ENCODE peak calls at places on chromosome 16, in nine cellular contexts. One of them, this sample, is unnamed.
A peak's percentile ranks its signal among the peaks of the same experiment; 100 is the strongest.

GRCh38 chr16:12150600-12150999 is 174.1 kb downstream of the SNX29 start:
- DNase-seq in kidney: no peak
- DNase-seq in heart left ventricle: no peak
- DNase-seq in lung: no peak
- DNase-seq in choroid plexus epithelial cell: no peak
- DNase-seq in progenitor cell of endocrine pancreas: no peak
- DNase-seq in mucosa of descending colon: no peak
- DNase-seq in omental fat pad: no peak
- DNase-seq in fibroblast of lung: no peak
- DNase-seq in this sample: no peak

GRCh38 chr16:11155284-11155806 is 100.7 kb downstream of the SOCS1 start:
- DNase-seq in kidney: no peak
- DNase-seq in heart left ventricle: no peak
- DNase-seq in lung: no peak
- DNase-seq in choroid plexus epithelial cell: peak; percentile 26
- DNase-seq in progenitor cell of endocrine pancreas: no peak
- DNase-seq in mucosa of descending colon: no peak
- DNase-seq in omental fat pad: no peak
- DNase-seq in fibroblast of lung: peak; percentile 93
- DNase-seq in this sample: no peak

GRCh38 chr16:80573700-80574120 is 32.9 kb downstream of the DYNLRB2 start:
- DNase-seq in kidney: no peak
- DNase-seq in heart left ventricle: no peak
- DNase-seq in lung: no peak
- DNase-seq in choroid plexus epithelial cell: no peak
- DNase-seq in progenitor cell of endocrine pancreas: no peak
- DNase-seq in mucosa of descending colon: no peak
- DNase-seq in omental fat pad: no peak
- DNase-seq in fibroblast of lung: no peak
- DNase-seq in this sample: no peak

GRCh38 chr16:11909653-11910551 is 5.9 kb downstream of the GSPT1 start:
- DNase-seq in kidney: no peak
- DNase-seq in heart left ventricle: no peak
- DNase-seq in lung: no peak
- DNase-seq in choroid plexus epithelial cell: peak; percentile 53
- DNase-seq in progenitor cell of endocrine pancreas: no peak
- DNase-seq in mucosa of descending colon: no peak
- DNase-seq in omental fat pad: no peak
- DNase-seq in fibroblast of lung: no peak
- DNase-seq in this sample: no peak

GRCh38 chr16:24721830-24722238 is 7.6 kb upstream of the TNRC6A start:
- DNase-seq in kidney: no peak
- DNase-seq in heart left ventricle: no peak
- DNase-seq in lung: no peak
- DNase-seq in choroid plexus epithelial cell: no peak
- DNase-seq in progenitor cell of endocrine pancreas: no peak
- DNase-seq in mucosa of descending colon: no peak
- DNase-seq in omental fat pad: no peak
- DNase-seq in fibroblast of lung: no peak
- DNase-seq in this sample: no peak

GRCh38 chr16:50696575-50697420 is 3.4 kb downstream of the NOD2 start:
- DNase-seq in kidney: peak; percentile 94
- DNase-seq in heart left ventricle: peak; percentile 81
- DNase-seq in lung: peak; percentile 80
- DNase-seq in choroid plexus epithelial cell: peak; percentile 82
- DNase-seq in progenitor cell of endocrine pancreas: no peak
- DNase-seq in mucosa of descending colon: peak; percentile 95
- DNase-seq in omental fat pad: peak; percentile 50
- DNase-seq in fibroblast of lung: peak; percentile 31
- DNase-seq in this sample: peak; percentile 84

GRCh38 chr16:69481901-69482341 is 57.5 kb downstream of the CYB5B start:
- DNase-seq in kidney: peak; percentile 95
- DNase-seq in heart left ventricle: peak; percentile 88
- DNase-seq in lung: peak; percentile 82
- DNase-seq in choroid plexus epithelial cell: peak; percentile 63
- DNase-seq in progenitor cell of endocrine pancreas: no peak
- DNase-seq in mucosa of descending colon: peak; percentile 72
- DNase-seq in omental fat pad: no peak
- DNase-seq in fibroblast of lung: peak; percentile 88
- DNase-seq in this sample: no peak

GRCh38 chr16:13953501-13953900 is 33.5 kb downstream of the ERCC4 start:
- DNase-seq in kidney: no peak
- DNase-seq in heart left ventricle: no peak
- DNase-seq in lung: no peak
- DNase-seq in choroid plexus epithelial cell: no peak
- DNase-seq in progenitor cell of endocrine pancreas: no peak
- DNase-seq in mucosa of descending colon: no peak
- DNase-seq in omental fat pad: no peak
- DNase-seq in fibroblast of lung: no peak
- DNase-seq in this sample: no peak

GRCh38 chr16:10664720-10665126 is 30.0 kb downstream of the TEKT5 start:
- DNase-seq in kidney: no peak
- DNase-seq in heart left ventricle: no peak
- DNase-seq in lung: no peak
- DNase-seq in choroid plexus epithelial cell: no peak
- DNase-seq in progenitor cell of endocrine pancreas: no peak
- DNase-seq in mucosa of descending colon: no peak
- DNase-seq in omental fat pad: no peak
- DNase-seq in fibroblast of lung: no peak
- DNase-seq in this sample: no peak

DNA sequence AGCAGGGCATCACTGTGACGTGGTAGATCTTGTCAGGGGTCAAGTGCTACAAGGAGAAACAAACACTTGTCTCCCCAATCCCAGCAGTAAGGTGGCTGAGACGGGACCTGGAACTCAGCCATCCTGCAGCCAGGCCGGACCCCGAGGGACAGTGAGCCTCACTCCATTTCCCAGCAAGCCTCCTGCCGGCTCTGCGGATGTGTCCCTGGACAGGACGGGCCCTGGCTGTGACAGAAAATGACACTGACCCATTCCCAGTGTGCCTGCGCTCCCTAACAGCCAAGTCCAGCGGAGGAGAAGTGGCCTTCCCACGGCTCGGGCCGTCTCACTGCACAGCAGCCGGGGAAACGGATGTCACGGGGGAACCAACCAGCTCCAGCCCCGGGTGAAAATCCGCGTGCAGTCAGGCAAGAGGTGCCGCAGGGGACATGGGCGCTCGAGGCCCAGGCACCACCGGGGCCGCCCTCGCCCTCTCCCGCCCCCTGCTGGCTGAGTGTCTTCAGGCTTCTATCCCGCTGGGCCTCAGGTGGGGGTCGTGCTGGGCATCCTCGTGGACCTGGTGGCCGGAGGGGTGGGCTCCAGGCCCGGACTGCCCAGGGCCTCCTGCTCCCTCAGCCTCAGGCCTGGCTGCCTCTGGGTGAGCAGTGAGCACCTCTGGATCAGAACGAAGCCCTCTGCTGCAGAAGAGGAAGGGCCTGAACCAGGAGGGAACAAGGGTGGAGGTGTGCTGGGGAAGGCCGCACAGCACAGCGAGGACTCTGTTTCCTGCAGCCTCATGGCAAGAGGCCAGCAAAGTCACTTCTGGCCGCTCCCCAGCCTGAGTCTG is 6.7 kb downstream of the HAGHL start:
- DNase-seq in kidney: peak; percentile 73
- DNase-seq in heart left ventricle: no peak
- DNase-seq in lung: no peak
- DNase-seq in choroid plexus epithelial cell: no peak
- DNase-seq in progenitor cell of endocrine pancreas: no peak
- DNase-seq in mucosa of descending colon: peak; percentile 54
- DNase-seq in omental fat pad: no peak
- DNase-seq in fibroblast of lung: no peak
- DNase-seq in this sample: no peak
- TF ChIP-seq CTCF in kidney: no peak
- TF ChIP-seq CTCF in heart left ventricle: peak; percentile 34
- TF ChIP-seq CTCF in lung: no peak
- TF ChIP-seq CTCF in choroid plexus epithelial cell: peak; percentile 45
- TF ChIP-seq CTCF in progenitor cell of endocrine pancreas: peak; percentile 33
- TF ChIP-seq CTCF in mucosa of descending colon: no peak
- TF ChIP-seq CTCF in omental fat pad: no peak
- TF ChIP-seq CTCF in fibroblast of lung: peak; percentile 21
- TF ChIP-seq CTCF in this sample: peak; percentile 39

GRCh38 chr16:86496929-86497381 is 13.4 kb upstream of the FOXF1 start:
- DNase-seq in kidney: no peak
- DNase-seq in heart left ventricle: no peak
- DNase-seq in lung: no peak
- DNase-seq in choroid plexus epithelial cell: no peak
- DNase-seq in progenitor cell of endocrine pancreas: no peak
- DNase-seq in mucosa of descending colon: no peak
- DNase-seq in omental fat pad: no peak
- DNase-seq in fibroblast of lung: no peak
- DNase-seq in this sample: peak; percentile 36

GRCh38 chr16:86498661-86499493 is 11.4 kb upstream of the FOXF1 start:
- DNase-seq in kidney: no peak
- DNase-seq in heart left ventricle: no peak
- DNase-seq in lung: no peak
- DNase-seq in choroid plexus epithelial cell: no peak
- DNase-seq in progenitor cell of endocrine pancreas: no peak
- DNase-seq in mucosa of descending colon: no peak
- DNase-seq in omental fat pad: no peak
- DNase-seq in fibroblast of lung: peak; percentile 63
- DNase-seq in this sample: peak; percentile 30

GRCh38 chr16:86497551-86498021 is 12.7 kb upstream of the FOXF1 start:
- DNase-seq in kidney: no peak
- DNase-seq in heart left ventricle: no peak
- DNase-seq in lung: no peak
- DNase-seq in choroid plexus epithelial cell: no peak
- DNase-seq in progenitor cell of endocrine pancreas: no peak
- DNase-seq in mucosa of descending colon: no peak
- DNase-seq in omental fat pad: no peak
- DNase-seq in fibroblast of lung: no peak
- DNase-seq in this sample: peak; percentile 30

GRCh38 chr16:86496262-86496928 is 13.9 kb upstream of the FOXF1 start:
- DNase-seq in kidney: peak; percentile 72
- DNase-seq in heart left ventricle: no peak
- DNase-seq in lung: no peak
- DNase-seq in choroid plexus epithelial cell: no peak
- DNase-seq in progenitor cell of endocrine pancreas: no peak
- DNase-seq in mucosa of descending colon: no peak
- DNase-seq in omental fat pad: no peak
- DNase-seq in fibroblast of lung: no peak
- DNase-seq in this sample: peak; percentile 40

DNA sequence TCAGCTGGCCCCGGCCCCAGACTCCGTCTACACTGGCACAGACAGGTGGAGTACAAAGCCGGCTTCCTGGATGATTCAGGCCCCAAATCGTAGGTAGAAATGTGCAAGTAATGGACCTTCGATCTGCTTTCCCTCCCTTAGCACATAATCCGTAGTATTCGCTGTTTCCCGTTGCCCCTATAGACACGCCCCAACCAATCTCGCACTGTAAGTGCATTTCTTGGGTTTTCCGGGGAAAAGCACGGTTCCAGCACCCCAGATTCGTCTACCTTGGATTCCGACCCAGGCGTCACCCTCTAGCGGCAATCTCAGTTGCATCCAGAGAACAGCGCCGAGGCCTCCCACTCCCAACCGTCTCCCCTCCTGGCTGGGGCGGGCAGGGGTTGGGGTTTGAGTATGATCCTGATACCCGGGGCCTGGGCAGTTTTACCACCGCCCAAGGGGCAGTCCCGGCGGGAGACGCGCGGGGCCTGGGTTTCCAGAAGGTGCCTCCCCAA is 12.1 kb upstream of the FOXF1 start:
- DNase-seq in kidney: no peak
- DNase-seq in heart left ventricle: no peak
- DNase-seq in lung: no peak
- DNase-seq in choroid plexus epithelial cell: no peak
- DNase-seq in progenitor cell of endocrine pancreas: no peak
- DNase-seq in mucosa of descending colon: no peak
- DNase-seq in omental fat pad: no peak
- DNase-seq in fibroblast of lung: peak; percentile 34
- DNase-seq in this sample: peak; percentile 53
- TF ChIP-seq CTCF in kidney: no peak
- TF ChIP-seq CTCF in heart left ventricle: no peak
- TF ChIP-seq CTCF in lung: no peak
- TF ChIP-seq CTCF in choroid plexus epithelial cell: peak; percentile 22
- TF ChIP-seq CTCF in progenitor cell of endocrine pancreas: peak; percentile 15
- TF ChIP-seq CTCF in mucosa of descending colon: no peak
- TF ChIP-seq CTCF in omental fat pad: no peak
- TF ChIP-seq CTCF in fibroblast of lung: no peak
- TF ChIP-seq CTCF in this sample: no peak

DNA sequence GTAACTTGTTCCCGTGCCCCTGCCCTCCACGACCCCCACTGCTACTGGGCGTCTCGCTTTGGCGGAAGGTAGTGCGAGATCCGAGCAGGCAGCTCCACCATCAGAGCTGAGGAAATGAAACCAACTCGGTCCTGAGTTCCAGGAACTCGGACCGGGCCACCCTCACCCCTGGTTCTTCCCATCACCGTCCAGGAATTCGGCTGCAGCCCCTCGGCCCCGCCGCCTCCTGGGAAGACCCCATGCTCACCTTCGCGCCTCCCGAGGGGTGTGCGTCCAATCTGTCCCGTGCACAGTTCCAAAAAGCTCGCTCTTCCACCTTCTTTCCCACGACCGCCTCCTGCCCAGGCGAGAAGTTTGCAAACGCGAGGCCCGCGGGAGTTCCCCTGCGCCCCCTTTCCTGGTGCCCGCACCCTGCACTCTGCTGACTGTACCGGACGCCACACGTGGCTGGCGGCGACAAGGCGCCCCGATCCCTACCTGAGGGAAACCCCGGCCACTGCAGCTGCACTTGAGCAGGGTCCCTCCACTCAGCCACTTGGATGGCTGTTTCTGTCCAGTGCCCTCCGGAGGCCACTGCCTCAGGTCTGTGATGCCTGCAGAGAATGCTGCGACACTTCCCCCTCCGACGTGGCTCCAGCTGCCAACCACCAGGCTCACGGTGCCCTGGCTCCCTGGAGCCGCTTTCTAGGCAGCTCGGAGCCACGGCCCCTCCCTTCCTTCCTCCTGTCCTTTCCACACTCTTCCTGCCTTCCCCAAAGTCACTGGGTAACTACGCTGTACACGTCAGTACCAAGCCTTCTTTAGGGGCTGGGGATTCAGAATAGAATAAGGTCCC is at the start of gene MLKL:
- DNase-seq in kidney: peak; percentile 87
- DNase-seq in heart left ventricle: peak; percentile 56
- DNase-seq in lung: peak; percentile 72
- DNase-seq in choroid plexus epithelial cell: peak; percentile 41
- DNase-seq in progenitor cell of endocrine pancreas: no peak
- DNase-seq in mucosa of descending colon: peak; percentile 82
- DNase-seq in omental fat pad: no peak
- DNase-seq in fibroblast of lung: peak; percentile 43
- DNase-seq in this sample: peak; percentile 64
- TF ChIP-seq CTCF in kidney: no peak
- TF ChIP-seq CTCF in heart left ventricle: no peak
- TF ChIP-seq CTCF in lung: no peak
- TF ChIP-seq CTCF in choroid plexus epithelial cell: peak; percentile 1
- TF ChIP-seq CTCF in progenitor cell of endocrine pancreas: no peak
- TF ChIP-seq CTCF in mucosa of descending colon: no peak
- TF ChIP-seq CTCF in omental fat pad: no peak
- TF ChIP-seq CTCF in fibroblast of lung: no peak
- TF ChIP-seq CTCF in this sample: no peak

DNA sequence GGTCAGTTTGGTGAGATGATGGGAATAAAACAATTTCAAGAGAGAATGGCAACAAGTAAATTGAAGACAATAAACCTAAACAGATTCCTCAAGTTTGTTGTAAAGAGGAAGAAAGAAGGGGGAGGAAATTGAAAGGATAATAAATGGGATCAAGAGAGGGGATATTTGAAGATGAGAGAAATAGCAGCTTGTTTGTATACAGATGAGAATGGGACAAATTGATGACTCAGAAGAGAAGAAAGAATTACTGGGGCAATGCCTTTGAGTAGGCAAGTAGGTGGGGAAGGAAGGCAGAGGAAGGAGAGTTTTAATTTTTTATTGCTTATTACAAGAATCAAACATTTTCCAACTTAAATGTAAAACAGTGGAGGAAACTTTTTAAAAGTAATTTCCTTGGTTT is 98.3 kb downstream of the CHD9 start:
- DNase-seq in kidney: no peak
- DNase-seq in heart left ventricle: no peak
- DNase-seq in lung: no peak
- DNase-seq in choroid plexus epithelial cell: no peak
- DNase-seq in progenitor cell of endocrine pancreas: no peak
- DNase-seq in mucosa of descending colon: no peak
- DNase-seq in omental fat pad: no peak
- DNase-seq in fibroblast of lung: no peak
- DNase-seq in this sample: no peak
- TF ChIP-seq CTCF in kidney: no peak
- TF ChIP-seq CTCF in heart left ventricle: no peak
- TF ChIP-seq CTCF in lung: no peak
- TF ChIP-seq CTCF in choroid plexus epithelial cell: no peak
- TF ChIP-seq CTCF in progenitor cell of endocrine pancreas: no peak
- TF ChIP-seq CTCF in mucosa of descending colon: no peak
- TF ChIP-seq CTCF in omental fat pad: no peak
- TF ChIP-seq CTCF in fibroblast of lung: no peak
- TF ChIP-seq CTCF in this sample: no peak